ENCODE peak calls at places on chromosomes 5 and 9, in six cellular contexts. V, Q, K, M, W and N are unnamed samples.
A peak's percentile ranks its signal among the peaks of the same experiment; 100 is the strongest.

GRCh38 chr5:98490348-98490747 is 283.1 kb upstream of the RGMB start:
- DNase-seq in V (no peak), Q (no peak), K (no peak), M (no peak), W (no peak), N (peak; percentile 31)

GRCh38 chr5:123472150-123472549 is 39.8 kb upstream of the CSNK1G3 start:
- DNase-seq in V (no peak), Q (no peak), K (no peak), M (no peak), W (no peak), N (no peak)

GRCh38 chr9:2622361-2623045 is 916 bp downstream of the VLDLR start:
- DNase-seq in V (peak; percentile 17), Q (peak; percentile 12), K (peak; percentile 47), M (peak; percentile 43), W (no peak), N (no peak)

GRCh38 chr5:124816381-124816780 is 69.9 kb upstream of the ZNF608 start:
- DNase-seq in V (no peak), Q (no peak), K (no peak), M (no peak), W (no peak), N (no peak)

GRCh38 chr5:111776903-111777302 is 19.9 kb upstream of the NREP start:
- DNase-seq in V (no peak), Q (no peak), K (no peak), M (no peak), W (no peak), N (no peak)

GRCh38 chr9:100775912-100776311 is 198.0 kb downstream of the CAVIN4 start:
- DNase-seq in V (no peak), Q (no peak), K (no peak), M (no peak), W (no peak), N (no peak)

GRCh38 chr9:93125331-93125894 is 8.6 kb downstream of the NINJ1 start:
- DNase-seq in V (no peak), Q (no peak), K (peak; percentile 42), M (no peak), W (no peak), N (no peak)

GRCh38 chr5:1005362-1005851 is 3.2 kb upstream of the NKD2 start:
- DNase-seq in V (no peak), Q (no peak), K (peak; percentile 46), M (peak; percentile 34), W (no peak), N (no peak)

GRCh38 chr5:1557114-1557873 is 33.5 kb upstream of the LPCAT1 start:
- DNase-seq in V (no peak), Q (no peak), K (no peak), M (no peak), W (no peak), N (no peak)

GRCh38 chr5:171149772-171150171 is 159.3 kb upstream of the TLX3 start:
- DNase-seq in V (no peak), Q (no peak), K (no peak), M (no peak), W (no peak), N (no peak)

GRCh38 chr9:80449513-80449912 is 877.7 kb downstream of the TLE4 start:
- DNase-seq in V (no peak), Q (no peak), K (no peak), M (no peak), W (no peak), N (no peak)

GRCh38 chr5:34957299-34957698 is 27.9 kb downstream of the DNAJC21 start:
- DNase-seq in V (peak; percentile 31), Q (no peak), K (no peak), M (no peak), W (no peak), N (no peak)

GRCh38 chr5:133754575-133755169 is 142.3 kb upstream of the FSTL4 start:
- DNase-seq in V (peak; percentile 7), Q (peak; percentile 44), K (no peak), M (no peak), W (peak; percentile 11), N (no peak)

GRCh38 chr9:99762470-99762869 is 59.2 kb upstream of the NR4A3 start:
- DNase-seq in V (no peak), Q (no peak), K (no peak), M (no peak), W (no peak), N (no peak)

GRCh38 chr9:98034593-98035546 is 21.7 kb upstream of the NANS start:
- DNase-seq in V (peak; percentile 75), Q (peak; percentile 84), K (peak; percentile 83), M (peak; percentile 81), W (peak; percentile 69), N (peak; percentile 84)
- H3K4me3 ChIP-seq in V (no peak overlapping the region), Q (no peak overlapping the region), K (no peak overlapping the region), M (peak overlapping the region; percentile 31), W (no peak overlapping the region), N (no peak overlapping the region)

DNA sequence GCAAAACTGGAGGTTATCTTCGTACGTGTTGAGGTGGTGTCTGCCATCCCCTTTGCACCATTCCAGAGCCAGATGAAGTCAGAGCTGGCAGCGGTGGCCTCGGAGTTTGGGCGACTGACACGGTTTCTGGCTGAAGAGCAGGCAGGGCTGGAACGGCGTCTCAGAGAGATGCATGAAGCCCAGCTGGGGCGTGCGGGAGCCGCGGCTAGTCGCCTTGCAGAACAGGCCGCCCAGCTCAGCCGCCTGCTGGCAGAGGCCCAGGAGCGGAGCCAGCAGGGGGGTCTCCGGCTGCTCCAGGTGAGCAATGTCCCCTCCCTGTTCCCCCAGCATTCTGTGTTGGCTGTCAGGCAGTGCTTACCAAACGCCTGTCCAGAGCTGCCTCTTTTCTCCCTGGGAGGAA is 9.5 kb downstream of the TRIM41 start:
- DNase-seq in V (no peak), Q (no peak), K (no peak), M (no peak), W (no peak), N (no peak)
- H3K27ac ChIP-seq in V (no peak overlapping the region), Q (no peak overlapping the region), K (no peak overlapping the region), M (no peak overlapping the region), W (no peak overlapping the region), N (no peak overlapping the region)

DNA sequence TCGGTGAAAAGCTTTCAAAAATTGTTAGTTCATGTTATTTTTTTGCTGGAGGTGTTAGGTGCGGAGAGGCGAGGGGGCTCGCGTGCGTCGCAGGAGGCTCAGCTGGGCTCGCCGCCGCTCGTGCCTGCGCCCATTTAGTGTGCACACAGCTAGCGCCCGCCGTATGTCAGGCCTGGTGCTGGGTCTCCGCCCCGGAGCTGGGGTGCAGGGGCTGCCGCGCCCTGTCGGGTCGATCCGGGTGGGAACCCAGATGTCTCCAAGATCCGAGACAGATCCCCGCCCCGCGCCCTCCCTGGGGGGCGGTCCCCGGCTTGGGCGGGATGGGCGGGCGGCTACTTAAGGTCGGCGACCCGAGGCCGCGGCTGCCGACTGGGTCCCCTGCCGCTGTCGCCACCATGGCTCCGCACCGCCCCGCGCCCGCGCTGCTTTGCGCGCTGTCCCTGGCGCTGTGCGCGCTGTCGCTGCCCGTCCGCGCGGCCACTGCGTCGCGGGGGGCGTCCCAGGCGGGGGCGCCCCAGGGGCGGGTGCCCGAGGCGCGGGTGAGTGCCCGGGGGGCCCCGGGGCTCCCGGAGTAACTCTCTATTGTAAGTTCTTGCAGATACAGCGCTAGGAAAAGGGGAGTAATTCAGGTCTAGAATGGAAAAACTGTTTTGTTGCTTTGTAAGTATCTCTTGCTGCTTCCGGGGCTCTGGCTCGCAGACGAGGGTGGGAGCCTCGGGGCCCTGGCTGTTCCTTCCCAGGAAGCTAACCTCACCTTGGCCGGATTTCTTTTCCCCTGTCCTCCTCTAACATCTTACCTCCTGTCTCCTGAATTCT is 31.7 kb downstream of the GSN start:
- DNase-seq in V (no peak), Q (no peak), K (no peak), M (peak; percentile 92), W (peak; percentile 60), N (peak; percentile 92)
- TF ChIP-seq POLR2A in V (no peak), Q (no peak), K (no peak), M (peak; percentile 93), W (peak; percentile 51), N (peak; percentile 63)

DNA sequence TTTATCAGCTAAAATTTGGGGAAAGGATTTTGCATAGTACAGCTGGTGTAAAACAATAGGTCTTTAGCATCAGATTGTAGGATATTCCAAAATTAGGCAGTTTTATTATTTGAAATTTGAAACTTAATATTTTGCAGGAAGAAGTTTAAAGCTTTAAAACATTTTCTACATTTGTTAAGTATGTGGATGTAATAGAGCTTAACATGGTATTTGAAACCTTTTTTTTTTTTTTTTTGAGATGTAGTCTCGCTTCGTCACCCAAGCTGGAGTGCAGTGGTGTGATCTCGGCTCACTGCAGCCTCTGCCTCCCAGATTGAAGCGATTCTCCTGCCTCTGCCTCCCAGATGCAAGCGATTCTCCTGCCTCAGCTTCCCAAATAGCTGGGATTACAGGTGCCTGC is 2.9 kb downstream of the DENND4C start:
- DNase-seq in V (no peak), Q (no peak), K (no peak), M (no peak), W (no peak), N (no peak)
- H3K4me3 ChIP-seq in V (no peak overlapping the region), Q (peak overlapping the region; percentile 82), K (no peak overlapping the region), M (no peak overlapping the region), W (peak overlapping the region; percentile 90), N (no peak overlapping the region)

GRCh38 chr5:16894236-16895057 is 41.6 kb downstream of the MYO10 start:
- DNase-seq in V (peak; percentile 96), Q (peak; percentile 88), K (no peak), M (no peak), W (no peak), N (peak; percentile 35)

GRCh38 chr5:16896767-16897166 is 39.3 kb downstream of the MYO10 start:
- DNase-seq in V (no peak), Q (no peak), K (no peak), M (no peak), W (no peak), N (no peak)

GRCh38 chr5:16897800-16898199 is 38.3 kb downstream of the MYO10 start:
- DNase-seq in V (no peak), Q (no peak), K (no peak), M (no peak), W (no peak), N (no peak)

GRCh38 chr5:16899171-16899570 is 36.9 kb downstream of the MYO10 start:
- DNase-seq in V (no peak), Q (no peak), K (no peak), M (no peak), W (no peak), N (no peak)

GRCh38 chr5:16897284-16897704 is 38.8 kb downstream of the MYO10 start:
- DNase-seq in V (peak; percentile 74), Q (peak; percentile 75), K (no peak), M (no peak), W (no peak), N (no peak)
- H3K27ac ChIP-seq in V (no peak overlapping the region), Q (peak overlapping the region; percentile 95), K (no peak overlapping the region), M (no peak overlapping the region), W (no peak overlapping the region), N (no peak overlapping the region)

GRCh38 chr9:113401027-113401792 is at the start of gene ALAD:
- DNase-seq in V (peak; percentile 97), Q (peak; percentile 93), K (peak; percentile 100), M (peak; percentile 99), W (peak; percentile 96), N (peak; percentile 99)
- TF ChIP-seq POLR2A in V (no peak), Q (peak; percentile 60), K (peak; percentile 68), M (peak; percentile 83), W (peak; percentile 38), N (peak; percentile 79)

DNA sequence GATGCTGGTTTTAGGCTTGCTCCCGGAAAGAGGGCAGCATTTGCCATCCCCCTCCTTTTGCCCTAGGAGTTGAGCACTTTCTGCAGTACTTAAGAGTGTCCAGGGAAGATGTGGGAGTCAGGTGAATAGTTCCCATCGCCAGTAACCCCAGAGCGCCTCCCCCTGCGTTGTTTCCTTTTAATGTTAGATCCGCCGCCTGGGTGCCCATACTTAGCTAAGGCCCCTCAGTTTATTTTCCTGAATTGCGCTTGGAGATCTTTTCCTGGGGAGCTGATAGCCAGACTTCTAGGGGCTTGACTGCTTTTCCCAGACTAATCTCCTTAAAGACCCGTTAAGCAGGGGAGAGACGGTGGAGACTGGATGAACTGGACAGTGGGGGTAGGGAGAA is 377 bp upstream of the PCDHAC2 start:
- DNase-seq in V (no peak), Q (peak; percentile 7), K (no peak), M (no peak), W (no peak), N (no peak)
- H3K4me3 ChIP-seq in V (no peak overlapping the region), Q (peak overlapping the region; percentile 53), K (peak overlapping the region; percentile 45), M (peak overlapping the region; percentile 56), W (peak overlapping the region; percentile 58), N (peak overlapping the region; percentile 45)